ENCODE peak calls at places on chromosomes 13 and 19, in ten cellular contexts. R is IMR-90, M is PC-9, X is Panc1, E is glutamatergic neuron, G is WTC11, P is choroid plexus epithelial cell, K is prostate gland, J is progenitor cell of endocrine pancreas, Y is cardiac fibroblast. Z is an unnamed sample.

GRCh38 chr13:59356607-59357006 is 807.1 kb downstream of the DIAPH3 start:
- DNase-seq in X (no peak), E (peak; percentile 16), G (no peak), Y (peak; percentile 87), P (peak; percentile 82), M (no peak), J (no peak), R (peak; percentile 37), K (no peak), Z (peak; percentile 89)

GRCh38 chr19:58364127-58364526 is 1.6 kb upstream of the ZNF497 start:
- DNase-seq in Y (no peak), E (no peak), K (no peak), M (no peak), J (no peak), X (no peak), R (no peak), P (no peak), G (no peak), Z (no peak)

GRCh38 chr13:41634407-41634806 is 177.1 kb downstream of the RGCC start:
- DNase-seq in K (no peak), R (no peak), E (no peak), M (no peak), Y (no peak), G (no peak), X (no peak), J (no peak), P (no peak), Z (no peak)

GRCh38 chr19:13154241-13154778 is 4.1 kb downstream of the IER2 start:
- DNase-seq in J (peak; percentile 40), M (peak; percentile 68), E (peak; percentile 43), P (peak; percentile 93), Y (peak; percentile 96), G (no peak), R (peak; percentile 95), K (peak; percentile 91), X (no peak), Z (peak; percentile 94)

GRCh38 chr19:46678110-46678732 is 17.2 kb upstream of the DACT3 start:
- DNase-seq in X (no peak), R (no peak), K (no peak), E (no peak), G (peak; percentile 90), Y (no peak), P (no peak), M (no peak), J (no peak), Z (no peak)

GRCh38 chr19:33387351-33388230 is 14.1 kb downstream of the CEBPG start:
- DNase-seq in J (no peak), X (no peak), Y (no peak), P (no peak), E (no peak), M (no peak), R (no peak), G (no peak), K (no peak), Z (no peak)

GRCh38 chr13:66222127-66222526 is 1008.0 kb downstream of the PCDH9 start:
- DNase-seq in R (no peak), X (no peak), G (no peak), K (no peak), J (no peak), Y (no peak), M (no peak), P (no peak), E (no peak), Z (no peak)

GRCh38 chr13:49240017-49240416 is 7.7 kb upstream of the CDADC1 start:
- DNase-seq in X (no peak), R (peak; percentile 46), G (peak; percentile 18), Y (peak; percentile 40), J (no peak), K (no peak), E (no peak), P (peak; percentile 64), M (no peak), Z (no peak)

GRCh38 chr13:37059136-37059847 is at the start of gene SUPT20H:
- DNase-seq in R (peak; percentile 88), G (peak; percentile 95), M (peak; percentile 70), P (peak; percentile 94), J (peak; percentile 94), K (peak; percentile 90), Y (peak; percentile 95), X (no peak), E (peak; percentile 98), Z (peak; percentile 89)

GRCh38 chr19:33819875-33820781 is 23.5 kb downstream of the KCTD15 start:
- DNase-seq in G (peak; percentile 83), X (no peak), R (peak; percentile 12), E (peak; percentile 61), M (peak; percentile 84), P (peak; percentile 62), K (peak; percentile 89), J (peak; percentile 46), Y (peak; percentile 87), Z (peak; percentile 91)

GRCh38 chr13:24997367-24997967 is 98.5 kb upstream of the PABPC3 start:
- DNase-seq in E (no peak), X (no peak), G (no peak), P (peak; percentile 58), J (no peak), M (no peak), Y (peak; percentile 45), R (peak; percentile 27), K (no peak), Z (no peak)

GRCh38 chr13:23946900-23947299 is 49.6 kb upstream of the C1QTNF9B start:
- DNase-seq in Y (no peak), X (no peak), J (no peak), G (no peak), M (no peak), R (no peak), E (no peak), K (no peak), P (no peak), Z (no peak)

GRCh38 chr13:85137516-85137915 is 661.7 kb downstream of the SLITRK6 start:
- DNase-seq in G (no peak), J (no peak), X (no peak), P (no peak), R (no peak), K (no peak), Y (no peak), E (no peak), M (no peak), Z (no peak)

GRCh38 chr13:89567025-89567424 is 1780.5 kb upstream of the MIR17HG start:
- DNase-seq in P (no peak), E (no peak), R (no peak), M (no peak), K (no peak), X (no peak), Y (no peak), G (no peak), J (no peak), Z (no peak)

GRCh38 chr13:42490676-42491075 is 83.3 kb upstream of the TNFSF11 start:
- DNase-seq in R (no peak), X (no peak), P (no peak), E (no peak), Y (no peak), J (no peak), K (no peak), M (peak; percentile 45), G (no peak), Z (no peak)

GRCh38 chr19:35757231-35757748 is 461 bp upstream of the HSPB6 start:
- DNase-seq in P (peak; percentile 99), K (no peak), Y (peak; percentile 99), R (peak; percentile 96), G (no peak), M (no peak), E (peak; percentile 67), J (no peak), X (no peak), Z (peak; percentile 68)

DNA sequence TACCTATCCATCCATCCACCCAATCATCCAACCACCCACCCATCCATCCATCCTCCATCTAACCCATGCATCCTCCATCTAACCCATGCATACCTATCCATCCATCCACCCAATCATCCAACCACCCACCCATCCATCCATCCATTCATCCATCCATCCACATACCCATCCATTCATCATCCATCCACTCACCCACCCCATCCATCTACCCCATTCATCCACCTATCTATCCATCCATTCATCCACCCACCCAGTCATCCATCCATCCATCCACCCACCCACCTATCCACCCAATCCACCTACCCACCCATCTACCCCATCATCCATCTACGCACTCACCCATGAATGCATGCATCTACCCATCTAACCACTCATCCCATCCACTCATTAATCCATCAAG is 6.6 kb downstream of the MICOS13 start:
- DNase-seq in G (no peak), M (no peak), K (no peak), J (no peak), X (no peak), E (no peak), P (no peak), Y (no peak), R (no peak), Z (no peak)
- TF ChIP-seq CTCF in G (no peak), M (no peak), K (no peak), J (no peak), X (no peak), E (no peak), P (no peak), Y (no peak), R (no peak), Z (no peak)

GRCh38 chr19:19064098-19064722 is 416 bp downstream of the SLC25A42 start:
- DNase-seq in X (no peak), G (no peak), P (no peak), R (no peak), M (no peak), J (no peak), Y (no peak), K (peak; percentile 14), E (no peak), Z (peak; percentile 89)
- TF ChIP-seq CTCF in X (no peak), G (no peak), P (peak; percentile 40), R (peak; percentile 35), M (peak; percentile 17), J (peak; percentile 50), Y (peak; percentile 8), K (no peak), E (no peak), Z (no peak)

DNA sequence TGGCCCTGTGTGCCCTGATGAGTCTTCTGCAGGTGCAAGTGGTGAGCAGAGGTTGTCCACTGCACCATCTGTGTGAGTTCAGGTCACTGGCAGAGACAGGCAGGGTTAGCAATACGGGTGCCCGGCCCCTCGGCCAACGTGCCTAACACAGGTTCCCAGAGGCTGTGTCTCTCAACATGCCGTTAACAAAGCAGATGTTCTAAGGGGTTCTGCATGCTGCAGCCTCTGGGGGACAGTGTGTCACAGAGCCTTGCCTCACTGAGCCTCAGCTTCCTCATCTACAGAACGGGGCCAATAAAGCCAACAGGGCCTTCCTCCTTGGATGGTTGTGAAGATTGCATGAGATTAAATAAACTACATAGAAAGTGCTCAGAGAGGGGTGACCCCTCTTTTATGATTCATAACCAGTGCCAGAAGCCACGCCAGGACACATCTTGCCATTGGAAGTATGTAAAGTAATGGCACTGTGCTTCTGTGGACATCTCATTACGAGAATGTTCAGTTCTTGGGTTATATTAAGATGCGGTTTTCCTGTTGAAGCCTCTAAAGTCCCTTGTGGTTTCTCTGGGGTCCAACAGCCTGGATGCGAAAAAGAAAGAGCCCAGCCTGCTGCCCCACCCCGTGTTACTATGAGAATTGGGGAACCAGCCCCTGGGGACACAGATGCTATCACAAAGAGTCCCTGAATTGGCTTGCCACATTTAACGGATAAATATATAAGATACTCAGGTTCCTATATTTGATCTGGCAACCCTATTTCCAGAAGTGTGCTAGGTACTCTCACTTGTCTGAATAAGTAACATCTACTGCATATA is 11.2 kb upstream of the ARHGEF18 start:
- DNase-seq in Y (no peak), M (no peak), J (no peak), P (no peak), K (no peak), G (no peak), X (no peak), E (no peak), R (no peak), Z (peak; percentile 32)
- TF ChIP-seq CTCF in Y (no peak), M (no peak), J (no peak), P (no peak), K (no peak), G (no peak), X (no peak), E (no peak), R (no peak), Z (no peak)

GRCh38 chr19:40662925-40663711 is 27.3 kb downstream of the NUMBL start:
- DNase-seq in K (peak; percentile 88), Y (peak; percentile 96), P (peak; percentile 91), X (no peak), E (peak; percentile 96), R (peak; percentile 84), M (peak; percentile 61), G (peak; percentile 95), J (peak; percentile 90), Z (peak; percentile 84)
- TF ChIP-seq CTCF in K (peak; percentile 99), Y (no peak), P (no peak), X (peak; percentile 92), E (peak; percentile 99), R (peak; percentile 96), M (peak; percentile 95), G (peak; percentile 97), J (peak; percentile 97), Z (no peak)

Z was measured in lower leg skin.